ENCODE peak calls at places on chromosome 11, in four cellular contexts. D, C, S and I are unnamed samples.

GRCh38 chr11:1570531-1570895 is 1.6 kb downstream of the DUSP8 start:
- DNase-seq in S (no peak), C (no peak), D (no peak), I (no peak)

GRCh38 chr11:1422981-1423380 is 33.2 kb downstream of the BRSK2 start:
- DNase-seq in S (no peak), C (no peak), D (no peak), I (no peak)

GRCh38 chr11:76636826-76637460 is 33.6 kb downstream of the LRRC32 start:
- DNase-seq in C (no peak), D (no peak), S (no peak), I (no peak)

GRCh38 chr11:30895046-30895445 is 308.9 kb upstream of the MPPED2 start:
- DNase-seq in D (no peak), C (peak), S (no peak), I (no peak)

GRCh38 chr11:19055016-19055415 is 5.5 kb downstream of the MRGPRX2 start:
- DNase-seq in C (no peak), S (no peak), D (no peak), I (no peak)

GRCh38 chr11:106399075-106399500 is 321.6 kb downstream of the AASDHPPT start:
- DNase-seq in S (peak), D (peak), C (peak), I (no peak)

GRCh38 chr11:43035011-43035564 is 276.7 kb upstream of the API5 start:
- DNase-seq in C (no peak), D (no peak), S (no peak), I (no peak)

GRCh38 chr11:32658639-32659406 is 75.2 kb downstream of the EIF3M start:
- DNase-seq in S (no peak), C (peak), D (no peak), I (no peak)

GRCh38 chr11:34203377-34203801 is 98.0 kb downstream of the NAT10 start:
- DNase-seq in C (no peak), S (no peak), D (no peak), I (no peak)
- TF ChIP-seq CTCF in C (no peak), S (no peak), D (no peak), I (no peak)

GRCh38 chr11:134391170-134391569 is 20.9 kb downstream of the B3GAT1 start:
- DNase-seq in D (no peak), S (no peak), C (no peak), I (no peak)
- TF ChIP-seq CTCF in D (no peak), S (no peak), C (no peak), I (no peak)

DNA sequence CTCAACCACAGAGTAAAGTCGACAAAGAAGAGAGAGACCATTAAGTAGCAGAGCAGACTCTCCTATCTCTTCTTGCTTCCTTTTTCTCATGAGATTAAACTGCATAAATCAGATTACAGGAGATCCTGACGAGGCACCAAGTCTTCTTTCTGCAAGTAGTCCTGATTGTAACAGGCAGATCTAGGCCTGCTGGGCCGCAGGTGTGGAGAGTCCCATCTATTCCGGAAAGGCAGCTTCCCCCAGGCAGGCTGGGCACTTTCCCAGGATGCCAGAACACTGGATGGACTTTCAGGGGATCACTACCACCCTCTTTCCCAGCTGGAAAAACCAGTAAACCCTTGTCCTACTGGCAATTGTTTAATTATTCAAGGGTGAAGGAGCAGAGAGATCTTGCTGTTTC is 173.0 kb upstream of the CADM1 start:
- DNase-seq in D (no peak), C (no peak), S (no peak), I (no peak)
- TF ChIP-seq CTCF in D (no peak), C (no peak), S (no peak), I (no peak)

DNA sequence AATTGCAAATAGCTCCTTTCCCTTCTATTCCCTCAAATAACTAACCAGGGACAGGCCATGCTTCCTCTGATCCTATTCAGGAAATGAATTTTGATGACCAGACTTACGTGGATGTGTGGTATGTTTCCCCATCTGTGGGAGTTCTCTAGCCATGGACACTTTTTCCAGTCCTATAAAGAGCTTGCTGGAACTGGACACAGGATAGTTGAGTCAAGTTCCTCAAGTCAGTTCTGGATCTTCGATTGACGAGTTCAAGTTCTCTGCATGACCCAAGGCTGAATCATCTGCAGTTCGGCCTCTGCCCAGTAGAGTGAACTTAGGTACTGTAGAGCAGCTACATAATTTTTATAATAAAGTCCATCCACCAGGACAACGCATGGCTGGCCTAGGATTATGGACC is 52.7 kb upstream of the CCND1 start:
- DNase-seq in C (peak), D (no peak), S (peak), I (no peak)
- TF ChIP-seq CTCF in C (peak), D (no peak), S (no peak), I (peak)

GRCh38 chr11:78941226-78941851 is 366.7 kb upstream of the NARS2 start:
- DNase-seq in D (no peak), S (no peak), C (no peak), I (no peak)
- TF ChIP-seq CTCF in D (no peak), S (no peak), C (no peak), I (no peak)

GRCh38 chr11:47847892-47848635 is at the start of gene NUP160:
- DNase-seq in S (peak), C (peak), D (peak), I (peak)
- TF ChIP-seq CTCF in S (no peak), C (no peak), D (no peak), I (no peak)

GRCh38 chr11:120235024-120235628 is 4.8 kb upstream of the POU2F3 start:
- DNase-seq in D (no peak), S (no peak), C (peak), I (peak)
- TF ChIP-seq CTCF in D (peak), S (peak), C (peak), I (peak)

DNA sequence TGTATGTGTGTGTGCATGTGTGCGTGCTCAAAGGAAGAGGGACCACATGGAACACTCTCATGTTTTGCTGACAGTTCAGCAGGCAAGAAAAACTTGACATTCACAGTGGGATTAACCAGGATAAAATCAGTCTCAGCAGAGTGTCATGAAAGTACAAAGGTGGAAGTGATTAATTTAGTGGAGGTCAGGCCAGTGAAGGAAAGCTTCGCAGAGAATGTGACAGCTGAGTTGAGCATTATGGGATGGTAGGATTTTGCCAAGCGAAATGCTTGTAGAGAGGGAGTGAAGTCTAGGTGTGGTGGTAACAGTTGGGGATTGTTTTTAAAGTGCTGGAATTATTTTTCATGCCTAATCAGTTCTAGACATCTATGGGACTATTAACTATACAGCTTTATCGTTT is 15.8 kb upstream of the FBXO3 start:
- DNase-seq in S (no peak), C (no peak), D (no peak), I (no peak)
- TF ChIP-seq CTCF in S (no peak), C (no peak), D (no peak), I (no peak)